ENCODE peak calls at places on chromosomes 5 and 9, in five cellular contexts. One of them, this sample, is unnamed.

GRCh38 chr5:67957374-67957773 is 258.2 kb upstream of the PIK3R1 start:
- DNase-seq in stomach: no peak
- DNase-seq in body of pancreas: no peak
- DNase-seq in GM12878: no peak
- DNase-seq in esophagus squamous epithelium: no peak
- DNase-seq in this sample: no peak

GRCh38 chr9:28883209-28883608 is 1309.9 kb upstream of the C9orf72 start:
- DNase-seq in esophagus squamous epithelium: no peak
- DNase-seq in stomach: no peak
- DNase-seq in body of pancreas: no peak
- DNase-seq in GM12878: no peak
- DNase-seq in this sample: no peak

GRCh38 chr5:121691478-121691877 is 160.2 kb upstream of the FTMT start:
- DNase-seq in esophagus squamous epithelium: no peak
- DNase-seq in GM12878: no peak
- DNase-seq in stomach: peak; percentile 33
- DNase-seq in body of pancreas: no peak
- DNase-seq in this sample: no peak

GRCh38 chr5:161105563-161105962 is 253.6 kb upstream of the ATP10B start:
- DNase-seq in GM12878: no peak
- DNase-seq in esophagus squamous epithelium: no peak
- DNase-seq in body of pancreas: no peak
- DNase-seq in stomach: no peak
- DNase-seq in this sample: no peak

GRCh38 chr5:134451618-134452505 is 40.2 kb upstream of the CDKN2AIPNL start:
- DNase-seq in body of pancreas: no peak
- DNase-seq in GM12878: no peak
- DNase-seq in esophagus squamous epithelium: no peak
- DNase-seq in stomach: peak; percentile 47
- DNase-seq in this sample: no peak

GRCh38 chr9:110777843-110778215 is 109.2 kb downstream of the MUSK start:
- DNase-seq in GM12878: no peak
- DNase-seq in body of pancreas: no peak
- DNase-seq in stomach: no peak
- DNase-seq in esophagus squamous epithelium: no peak
- DNase-seq in this sample: no peak

GRCh38 chr9:18925880-18926279 is 107.1 kb downstream of the SAXO1 start:
- DNase-seq in stomach: no peak
- DNase-seq in GM12878: no peak
- DNase-seq in esophagus squamous epithelium: no peak
- DNase-seq in body of pancreas: no peak
- DNase-seq in this sample: no peak

GRCh38 chr5:19261879-19262278 is 726.1 kb downstream of the CDH18 start:
- DNase-seq in GM12878: no peak
- DNase-seq in esophagus squamous epithelium: no peak
- DNase-seq in body of pancreas: no peak
- DNase-seq in stomach: no peak
- DNase-seq in this sample: no peak

GRCh38 chr9:111890254-111890791 is 6.3 kb upstream of the UGCG start:
- DNase-seq in GM12878: no peak
- DNase-seq in esophagus squamous epithelium: no peak
- DNase-seq in body of pancreas: no peak
- DNase-seq in stomach: no peak
- DNase-seq in this sample: no peak

GRCh38 chr5:83844320-83845068 is 123.8 kb upstream of the HAPLN1 start:
- DNase-seq in esophagus squamous epithelium: no peak
- DNase-seq in GM12878: peak; percentile 79
- DNase-seq in stomach: no peak
- DNase-seq in body of pancreas: no peak
- DNase-seq in this sample: no peak

GRCh38 chr5:175517824-175518450 is 39.6 kb downstream of the SFXN1 start:
- DNase-seq in esophagus squamous epithelium: no peak
- DNase-seq in GM12878: no peak
- DNase-seq in body of pancreas: no peak
- DNase-seq in stomach: no peak
- DNase-seq in this sample: no peak

GRCh38 chr5:43016217-43016779 is 23.8 kb downstream of the ANXA2R start:
- DNase-seq in GM12878: no peak
- DNase-seq in esophagus squamous epithelium: no peak
- DNase-seq in stomach: no peak
- DNase-seq in body of pancreas: no peak
- DNase-seq in this sample: no peak

GRCh38 chr9:19698960-19699359 is 89.9 kb downstream of the SLC24A2 start:
- DNase-seq in body of pancreas: no peak
- DNase-seq in esophagus squamous epithelium: no peak
- DNase-seq in stomach: no peak
- DNase-seq in GM12878: no peak
- DNase-seq in this sample: no peak

GRCh38 chr5:135392256-135392655 is 6.8 kb downstream of the MACROH2A1 start:
- DNase-seq in GM12878: no peak
- DNase-seq in esophagus squamous epithelium: no peak
- DNase-seq in stomach: no peak
- DNase-seq in body of pancreas: no peak
- DNase-seq in this sample: no peak

GRCh38 chr5:57176350-57176857 is 2.5 kb downstream of the GPBP1 start:
- DNase-seq in esophagus squamous epithelium: no peak
- DNase-seq in body of pancreas: no peak
- DNase-seq in stomach: no peak
- DNase-seq in GM12878: no peak
- DNase-seq in this sample: no peak

GRCh38 chr9:136011703-136012496 is 50.7 kb upstream of the UBAC1 start:
- DNase-seq in stomach: peak; percentile 66
- DNase-seq in body of pancreas: peak; percentile 42
- DNase-seq in esophagus squamous epithelium: no peak
- DNase-seq in GM12878: no peak
- DNase-seq in this sample: peak; percentile 89

GRCh38 chr5:60196382-60197113 is 303.0 kb upstream of the PDE4D start:
- DNase-seq in stomach: no peak
- DNase-seq in GM12878: no peak
- DNase-seq in esophagus squamous epithelium: no peak
- DNase-seq in body of pancreas: no peak
- DNase-seq in this sample: peak; percentile 10

GRCh38 chr5:98911221-98912040 is 17.4 kb downstream of the CHD1 start:
- DNase-seq in esophagus squamous epithelium: no peak
- DNase-seq in body of pancreas: no peak
- DNase-seq in stomach: no peak
- DNase-seq in GM12878: no peak
- DNase-seq in this sample: no peak

GRCh38 chr5:134543820-134544692 is 18.6 kb downstream of the JADE2 start:
- DNase-seq in GM12878: no peak
- DNase-seq in stomach: no peak
- DNase-seq in body of pancreas: no peak
- DNase-seq in esophagus squamous epithelium: no peak
- DNase-seq in this sample: peak; percentile 29

GRCh38 chr5:41809128-41809527 is 61.1 kb downstream of the OXCT1 start:
- DNase-seq in stomach: no peak
- DNase-seq in body of pancreas: no peak
- DNase-seq in GM12878: peak; percentile 11
- DNase-seq in esophagus squamous epithelium: no peak
- DNase-seq in this sample: no peak

GRCh38 chr5:114858964-114859363 is 310.7 kb downstream of the TRIM36 start:
- DNase-seq in body of pancreas: no peak
- DNase-seq in stomach: no peak
- DNase-seq in esophagus squamous epithelium: no peak
- DNase-seq in GM12878: no peak
- DNase-seq in this sample: no peak

GRCh38 chr5:65084774-65085173 is 316.0 kb downstream of the CWC27 start:
- DNase-seq in esophagus squamous epithelium: no peak
- DNase-seq in body of pancreas: no peak
- DNase-seq in GM12878: no peak
- DNase-seq in stomach: no peak
- DNase-seq in this sample: no peak

GRCh38 chr9:16157216-16157615 is 604.4 kb downstream of the CCDC171 start:
- DNase-seq in esophagus squamous epithelium: no peak
- DNase-seq in body of pancreas: no peak
- DNase-seq in GM12878: no peak
- DNase-seq in stomach: no peak
- DNase-seq in this sample: no peak

GRCh38 chr5:155833282-155833681 is 493.7 kb upstream of the SGCD start:
- DNase-seq in esophagus squamous epithelium: no peak
- DNase-seq in GM12878: no peak
- DNase-seq in stomach: no peak
- DNase-seq in body of pancreas: no peak
- DNase-seq in this sample: no peak

GRCh38 chr5:78627175-78627574 is 21.4 kb downstream of the LHFPL2 start:
- DNase-seq in body of pancreas: no peak
- DNase-seq in stomach: no peak
- DNase-seq in esophagus squamous epithelium: no peak
- DNase-seq in GM12878: no peak
- DNase-seq in this sample: no peak

GRCh38 chr9:129665008-129665771 is at the start of gene PRRX2:
- DNase-seq in GM12878: no peak
- DNase-seq in body of pancreas: no peak
- DNase-seq in esophagus squamous epithelium: no peak
- DNase-seq in stomach: no peak
- DNase-seq in this sample: peak; percentile 39

GRCh38 chr9:93911871-93912554 is 43.1 kb downstream of the BARX1 start:
- DNase-seq in body of pancreas: no peak
- DNase-seq in esophagus squamous epithelium: no peak
- DNase-seq in GM12878: no peak
- DNase-seq in stomach: peak; percentile 39
- DNase-seq in this sample: peak; percentile 45

GRCh38 chr5:147073098-147073497 is 161.7 kb upstream of the STK32A start:
- DNase-seq in GM12878: no peak
- DNase-seq in stomach: peak; percentile 35
- DNase-seq in esophagus squamous epithelium: no peak
- DNase-seq in body of pancreas: no peak
- DNase-seq in this sample: no peak
- H3K27ac ChIP-seq in GM12878: no peak overlapping the region
- H3K27ac ChIP-seq in stomach: peak overlapping the region; percentile 43
- H3K27ac ChIP-seq in esophagus squamous epithelium: no peak overlapping the region
- H3K27ac ChIP-seq in body of pancreas: no peak overlapping the region
- H3K27ac ChIP-seq in this sample: no peak overlapping the region

GRCh38 chr9:126832440-126832839 is 27.6 kb downstream of the ZBTB43 start:
- DNase-seq in stomach: no peak
- DNase-seq in esophagus squamous epithelium: no peak
- DNase-seq in body of pancreas: no peak
- DNase-seq in GM12878: no peak
- DNase-seq in this sample: no peak

GRCh38 chr9:126834672-126835071 is 25.8 kb upstream of the ZBTB34 start:
- DNase-seq in body of pancreas: no peak
- DNase-seq in esophagus squamous epithelium: no peak
- DNase-seq in GM12878: no peak
- DNase-seq in stomach: no peak
- DNase-seq in this sample: no peak

GRCh38 chr9:126833710-126834345 is 26.6 kb upstream of the ZBTB34 start:
- DNase-seq in GM12878: no peak
- DNase-seq in esophagus squamous epithelium: no peak
- DNase-seq in body of pancreas: no peak
- DNase-seq in stomach: no peak
- DNase-seq in this sample: no peak

GRCh38 chr9:126830827-126831226 is 26.0 kb downstream of the ZBTB43 start:
- DNase-seq in GM12878: no peak
- DNase-seq in stomach: no peak
- DNase-seq in esophagus squamous epithelium: no peak
- DNase-seq in body of pancreas: no peak
- DNase-seq in this sample: no peak

GRCh38 chr9:126833020-126833419 is 27.4 kb upstream of the ZBTB34 start:
- DNase-seq in esophagus squamous epithelium: no peak
- DNase-seq in body of pancreas: no peak
- DNase-seq in GM12878: no peak
- DNase-seq in stomach: no peak
- DNase-seq in this sample: no peak
- H3K4me3 ChIP-seq in esophagus squamous epithelium: no peak overlapping the region
- H3K4me3 ChIP-seq in body of pancreas: no peak overlapping the region
- H3K4me3 ChIP-seq in GM12878: no peak overlapping the region
- H3K4me3 ChIP-seq in stomach: no peak overlapping the region
- H3K4me3 ChIP-seq in this sample: no peak overlapping the region

GRCh38 chr9:8205580-8205979 is 406.0 kb upstream of the DMAC1 start:
- DNase-seq in esophagus squamous epithelium: no peak
- DNase-seq in stomach: no peak
- DNase-seq in body of pancreas: no peak
- DNase-seq in GM12878: no peak
- DNase-seq in this sample: no peak

GRCh38 chr9:8208465-8208864 is 408.9 kb upstream of the DMAC1 start:
- DNase-seq in GM12878: no peak
- DNase-seq in stomach: no peak
- DNase-seq in body of pancreas: no peak
- DNase-seq in esophagus squamous epithelium: no peak
- DNase-seq in this sample: no peak

DNA sequence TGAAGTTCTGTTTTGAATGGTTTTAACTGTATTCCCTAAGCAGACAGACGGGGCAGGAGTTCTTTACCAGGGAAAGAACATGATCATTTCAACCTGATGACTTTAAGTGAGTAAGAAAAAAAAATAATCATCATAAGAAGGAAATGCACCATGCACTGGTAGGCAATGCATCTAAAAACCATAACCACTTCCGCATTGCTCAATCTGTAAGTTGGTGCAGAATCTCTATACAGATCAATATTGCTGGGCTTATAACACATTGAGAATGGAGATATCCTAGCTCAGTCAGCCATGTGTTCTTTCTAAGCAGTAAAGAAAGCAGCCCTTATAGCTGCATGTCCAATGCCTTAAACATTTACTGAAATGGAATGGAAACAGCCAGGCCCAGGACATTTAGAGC is 407.1 kb upstream of the DMAC1 start:
- DNase-seq in stomach: no peak
- DNase-seq in esophagus squamous epithelium: no peak
- DNase-seq in body of pancreas: no peak
- DNase-seq in GM12878: no peak
- DNase-seq in this sample: no peak
- TF ChIP-seq POLR2A in stomach: no peak
- TF ChIP-seq POLR2A in esophagus squamous epithelium: no peak
- TF ChIP-seq POLR2A in body of pancreas: no peak
- TF ChIP-seq POLR2A in GM12878: no peak
- TF ChIP-seq POLR2A in this sample: no peak

GRCh38 chr9:21995652-21996275 is 1.2 kb downstream of the CDKN2B-AS1 start:
- DNase-seq in GM12878: no peak
- DNase-seq in stomach: peak; percentile 46
- DNase-seq in esophagus squamous epithelium: peak; percentile 26
- DNase-seq in body of pancreas: peak; percentile 38
- DNase-seq in this sample: peak; percentile 53

GRCh38 chr9:21996858-21997257 is 2.3 kb downstream of the CDKN2B-AS1 start:
- DNase-seq in esophagus squamous epithelium: no peak
- DNase-seq in stomach: no peak
- DNase-seq in GM12878: no peak
- DNase-seq in body of pancreas: no peak
- DNase-seq in this sample: no peak

GRCh38 chr9:21996438-21996837 is 1.8 kb downstream of the CDKN2B-AS1 start:
- DNase-seq in body of pancreas: no peak
- DNase-seq in esophagus squamous epithelium: no peak
- DNase-seq in GM12878: no peak
- DNase-seq in stomach: no peak
- DNase-seq in this sample: no peak

GRCh38 chr9:21997480-21997879 is 2.9 kb downstream of the CDKN2B-AS1 start:
- DNase-seq in GM12878: no peak
- DNase-seq in esophagus squamous epithelium: no peak
- DNase-seq in body of pancreas: no peak
- DNase-seq in stomach: no peak
- DNase-seq in this sample: no peak

DNA sequence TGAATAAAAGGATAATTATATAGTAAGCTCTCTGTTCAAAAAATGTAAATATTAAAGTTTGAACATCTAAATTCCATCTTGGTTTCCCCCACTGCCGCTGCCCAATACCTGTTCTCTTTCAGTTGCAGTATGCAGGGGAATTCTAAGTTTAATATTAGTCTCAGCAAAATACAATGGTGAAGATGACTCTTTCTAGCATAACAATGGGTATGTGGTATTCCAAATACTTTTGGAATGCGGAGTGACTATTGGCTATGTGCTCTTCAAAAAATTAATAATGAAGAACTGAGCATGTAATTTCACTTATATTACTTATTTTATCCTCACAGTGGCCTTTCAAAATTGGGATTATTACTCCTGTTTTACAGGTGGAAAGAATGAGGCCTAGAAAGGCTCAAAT is 3.4 kb downstream of the CDKN2B-AS1 start:
- DNase-seq in GM12878: no peak
- DNase-seq in esophagus squamous epithelium: no peak
- DNase-seq in body of pancreas: no peak
- DNase-seq in stomach: no peak
- DNase-seq in this sample: no peak
- H3K27ac ChIP-seq in GM12878: no peak overlapping the region
- H3K27ac ChIP-seq in esophagus squamous epithelium: no peak overlapping the region
- H3K27ac ChIP-seq in body of pancreas: no peak overlapping the region
- H3K27ac ChIP-seq in stomach: no peak overlapping the region
- H3K27ac ChIP-seq in this sample: no peak overlapping the region

This sample was measured in heart left ventricle.